ENCODE peak calls at places on chromosomes 12 and 14, in four cellular contexts. One of them, this sample, is unnamed.

GRCh38 chr12:98973395-98973794 is 328.3 kb downstream of the APAF1 start:
- DNase-seq in GM23338: no peak
- DNase-seq in neural progenitor cell: no peak
- DNase-seq in astrocyte: peak; percentile 12
- DNase-seq in this sample: no peak

GRCh38 chr14:61512508-61512907 is 182.8 kb upstream of the HIF1A start:
- DNase-seq in GM23338: no peak
- DNase-seq in astrocyte: peak; percentile 89
- DNase-seq in neural progenitor cell: no peak
- DNase-seq in this sample: no peak

GRCh38 chr12:590206-590750 is 73.0 kb downstream of the NINJ2 start:
- DNase-seq in neural progenitor cell: no peak
- DNase-seq in GM23338: no peak
- DNase-seq in astrocyte: no peak
- DNase-seq in this sample: no peak

GRCh38 chr12:49279706-49280159 is 14.9 kb downstream of the TUBA1C start:
- DNase-seq in astrocyte: peak; percentile 54
- DNase-seq in neural progenitor cell: peak; percentile 45
- DNase-seq in GM23338: peak; percentile 66
- DNase-seq in this sample: no peak

GRCh38 chr12:103771466-103771865 is 69.6 kb downstream of the NT5DC3 start:
- DNase-seq in neural progenitor cell: peak; percentile 59
- DNase-seq in GM23338: peak; percentile 82
- DNase-seq in astrocyte: peak; percentile 6
- DNase-seq in this sample: peak; percentile 9

GRCh38 chr12:124549629-124550028 is 17.8 kb downstream of the NCOR2 start:
- DNase-seq in GM23338: no peak
- DNase-seq in neural progenitor cell: no peak
- DNase-seq in astrocyte: no peak
- DNase-seq in this sample: no peak

GRCh38 chr12:71399197-71399596 is 40.4 kb upstream of the LGR5 start:
- DNase-seq in GM23338: no peak
- DNase-seq in astrocyte: no peak
- DNase-seq in neural progenitor cell: no peak
- DNase-seq in this sample: no peak

GRCh38 chr14:63470877-63471565 is 72.2 kb downstream of the PPP2R5E start:
- DNase-seq in neural progenitor cell: no peak
- DNase-seq in astrocyte: peak; percentile 81
- DNase-seq in GM23338: no peak
- DNase-seq in this sample: no peak

GRCh38 chr14:105480807-105481801 is 5.6 kb upstream of the CRIP1 start:
- DNase-seq in GM23338: peak; percentile 91
- DNase-seq in neural progenitor cell: peak; percentile 92
- DNase-seq in astrocyte: peak; percentile 62
- DNase-seq in this sample: peak; percentile 82

GRCh38 chr12:50102648-50103309 is 1.0 kb upstream of the GPD1 start:
- DNase-seq in neural progenitor cell: no peak
- DNase-seq in GM23338: peak; percentile 30
- DNase-seq in astrocyte: no peak
- DNase-seq in this sample: no peak

GRCh38 chr14:60249321-60250251 is 565 bp downstream of the PPM1A start:
- DNase-seq in astrocyte: peak; percentile 34
- DNase-seq in GM23338: peak; percentile 87
- DNase-seq in neural progenitor cell: peak; percentile 95
- DNase-seq in this sample: peak; percentile 76

GRCh38 chr12:571795-572531 is 91.3 kb downstream of the NINJ2 start:
- DNase-seq in GM23338: no peak
- DNase-seq in astrocyte: no peak
- DNase-seq in neural progenitor cell: no peak
- DNase-seq in this sample: no peak

GRCh38 chr12:99200711-99201384 is 446.7 kb upstream of the GARIN6 start:
- DNase-seq in astrocyte: peak; percentile 6
- DNase-seq in neural progenitor cell: no peak
- DNase-seq in GM23338: no peak
- DNase-seq in this sample: no peak

GRCh38 chr14:33455998-33456397 is 494.9 kb downstream of the EGLN3 start:
- DNase-seq in neural progenitor cell: no peak
- DNase-seq in GM23338: no peak
- DNase-seq in astrocyte: no peak
- DNase-seq in this sample: no peak

GRCh38 chr14:68460541-68460940 is 332.3 kb downstream of the ZFP36L1 start:
- DNase-seq in GM23338: no peak
- DNase-seq in astrocyte: no peak
- DNase-seq in neural progenitor cell: no peak
- DNase-seq in this sample: no peak

GRCh38 chr12:130468186-130468585 is 130.5 kb downstream of the PIWIL1 start:
- DNase-seq in neural progenitor cell: no peak
- DNase-seq in astrocyte: no peak
- DNase-seq in GM23338: no peak
- DNase-seq in this sample: no peak

GRCh38 chr12:92654929-92655328 is 47.9 kb upstream of the PLEKHG7 start:
- DNase-seq in astrocyte: peak; percentile 27
- DNase-seq in neural progenitor cell: no peak
- DNase-seq in GM23338: no peak
- DNase-seq in this sample: no peak

GRCh38 chr12:49098035-49098451 is 3.4 kb upstream of the DHH start:
- DNase-seq in GM23338: peak; percentile 87
- DNase-seq in neural progenitor cell: peak; percentile 78
- DNase-seq in astrocyte: no peak
- DNase-seq in this sample: peak; percentile 72

GRCh38 chr12:26746315-26746714 is 86.7 kb downstream of the ITPR2 start:
- DNase-seq in neural progenitor cell: no peak
- DNase-seq in astrocyte: peak; percentile 91
- DNase-seq in GM23338: no peak
- DNase-seq in this sample: no peak

GRCh38 chr12:54298904-54299303 is 1.9 kb downstream of the NFE2 start:
- DNase-seq in neural progenitor cell: no peak
- DNase-seq in GM23338: no peak
- DNase-seq in astrocyte: no peak
- DNase-seq in this sample: no peak

GRCh38 chr12:108468149-108468968 is 46.7 kb upstream of the FICD start:
- DNase-seq in astrocyte: peak; percentile 10
- DNase-seq in neural progenitor cell: peak; percentile 81
- DNase-seq in GM23338: peak; percentile 84
- DNase-seq in this sample: peak; percentile 35

GRCh38 chr12:33813536-33813935 is 208.8 kb upstream of the ALG10 start:
- DNase-seq in astrocyte: no peak
- DNase-seq in neural progenitor cell: no peak
- DNase-seq in GM23338: no peak
- DNase-seq in this sample: no peak

GRCh38 chr12:27284751-27285150 is 40.7 kb downstream of the STK38L start:
- DNase-seq in GM23338: no peak
- DNase-seq in astrocyte: peak; percentile 92
- DNase-seq in neural progenitor cell: no peak
- DNase-seq in this sample: no peak

GRCh38 chr14:101232340-101233015 is 328.8 kb upstream of the DIO3 start:
- DNase-seq in GM23338: no peak
- DNase-seq in neural progenitor cell: no peak
- DNase-seq in astrocyte: peak; percentile 23
- DNase-seq in this sample: no peak

GRCh38 chr14:105192866-105193731 is 12.0 kb upstream of the NUDT14 start:
- DNase-seq in GM23338: no peak
- DNase-seq in astrocyte: peak; percentile 28
- DNase-seq in neural progenitor cell: no peak
- DNase-seq in this sample: no peak

GRCh38 chr12:26034371-26035142 is 76.1 kb downstream of the RASSF8 start:
- DNase-seq in neural progenitor cell: no peak
- DNase-seq in GM23338: no peak
- DNase-seq in astrocyte: peak; percentile 93
- DNase-seq in this sample: no peak

GRCh38 chr12:120316798-120317257 is 10.8 kb downstream of the PLA2G1B start:
- DNase-seq in GM23338: no peak
- DNase-seq in astrocyte: peak; percentile 9
- DNase-seq in neural progenitor cell: no peak
- DNase-seq in this sample: no peak

GRCh38 chr12:120317258-120318105 is 10.1 kb downstream of the PLA2G1B start:
- DNase-seq in neural progenitor cell: peak; percentile 100
- DNase-seq in astrocyte: peak; percentile 97
- DNase-seq in GM23338: peak; percentile 100
- DNase-seq in this sample: peak; percentile 100

DNA sequence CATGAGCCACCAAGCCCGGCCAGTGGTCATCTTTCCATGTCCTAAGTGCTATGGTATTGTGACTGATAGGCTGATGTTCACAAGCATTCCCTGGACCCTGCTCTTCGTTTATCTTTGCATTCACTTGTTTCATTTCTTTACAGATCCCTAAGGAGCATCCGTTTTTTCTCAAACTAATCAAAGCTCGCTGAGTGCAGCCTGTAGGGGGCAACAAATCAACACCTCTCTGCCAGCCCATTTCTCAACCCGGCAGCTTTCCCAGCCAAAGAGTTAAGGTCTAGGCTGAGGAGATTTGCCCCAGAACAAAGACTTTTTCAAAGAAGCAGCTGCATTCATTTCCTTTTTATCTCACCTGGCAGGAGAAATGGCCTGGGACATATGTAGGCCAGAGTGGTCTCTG is 12.1 kb downstream of the SIRT4 start:
- DNase-seq in GM23338: peak; percentile 90
- DNase-seq in astrocyte: no peak
- DNase-seq in neural progenitor cell: peak; percentile 36
- DNase-seq in this sample: no peak
- TF ChIP-seq CTCF in GM23338: peak; percentile 68
- TF ChIP-seq CTCF in astrocyte: peak; percentile 23
- TF ChIP-seq CTCF in neural progenitor cell: peak; percentile 45
- TF ChIP-seq CTCF in this sample: peak; percentile 49

DNA sequence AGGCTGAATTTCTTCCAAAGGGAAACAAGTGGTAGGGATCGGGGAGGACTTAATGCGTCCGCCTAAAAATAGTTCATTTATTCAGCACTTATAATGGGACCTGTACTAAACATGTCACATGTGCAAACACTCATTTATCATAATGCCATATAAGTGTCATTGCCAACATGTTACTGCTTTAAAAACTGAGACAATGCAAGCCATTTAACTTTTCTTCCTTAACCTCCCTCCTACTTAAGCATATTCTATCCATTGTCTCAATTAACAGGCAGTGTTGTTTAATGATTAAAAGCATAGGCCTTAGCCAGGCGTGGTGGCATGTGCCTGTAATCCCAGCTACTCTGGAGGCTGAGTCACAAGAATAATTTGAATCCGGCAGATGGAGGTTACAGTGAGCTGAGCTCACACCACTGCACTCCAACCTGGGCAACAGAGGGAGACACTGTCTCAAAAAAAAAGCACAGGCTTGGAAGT is 13.5 kb upstream of the SCFD1 start:
- DNase-seq in astrocyte: peak; percentile 48
- DNase-seq in GM23338: no peak
- DNase-seq in neural progenitor cell: no peak
- DNase-seq in this sample: no peak
- H3K36me3 ChIP-seq in astrocyte: peaks cover 15% of the 10 kb centered on the region
- H3K36me3 ChIP-seq in GM23338: peaks cover 35% of the 10 kb centered on the region
- H3K36me3 ChIP-seq in neural progenitor cell: peaks cover 31% of the 10 kb centered on the region
- H3K36me3 ChIP-seq in this sample: peaks cover 72% of the 10 kb centered on the region

GRCh38 chr14:103696027-103696402 is 19.2 kb downstream of the XRCC3 start:
- DNase-seq in GM23338: no peak
- DNase-seq in astrocyte: no peak
- DNase-seq in neural progenitor cell: no peak
- DNase-seq in this sample: no peak

GRCh38 chr14:103697196-103697595 is 18.1 kb downstream of the XRCC3 start:
- DNase-seq in neural progenitor cell: no peak
- DNase-seq in GM23338: no peak
- DNase-seq in astrocyte: no peak
- DNase-seq in this sample: no peak

GRCh38 chr14:103697601-103698379 is 17.5 kb downstream of the XRCC3 start:
- DNase-seq in neural progenitor cell: no peak
- DNase-seq in GM23338: no peak
- DNase-seq in astrocyte: no peak
- DNase-seq in this sample: no peak

GRCh38 chr14:103695331-103696026 is 19.8 kb downstream of the XRCC3 start:
- DNase-seq in neural progenitor cell: no peak
- DNase-seq in astrocyte: no peak
- DNase-seq in GM23338: no peak
- DNase-seq in this sample: no peak

GRCh38 chr14:103696466-103697071 is 18.7 kb downstream of the XRCC3 start:
- DNase-seq in GM23338: no peak
- DNase-seq in neural progenitor cell: no peak
- DNase-seq in astrocyte: peak; percentile 21
- DNase-seq in this sample: no peak
- H4K20me1 ChIP-seq in GM23338: peaks cover 18% of the 10 kb centered on the region
- H4K20me1 ChIP-seq in neural progenitor cell: peaks cover 50% of the 10 kb centered on the region
- H4K20me1 ChIP-seq in astrocyte: peaks cover 83% of the 10 kb centered on the region
- H4K20me1 ChIP-seq in this sample: peaks cover 67% of the 10 kb centered on the region

GRCh38 chr14:73741876-73742519 is 27.8 kb upstream of the PNMA1 start:
- DNase-seq in astrocyte: no peak
- DNase-seq in neural progenitor cell: no peak
- DNase-seq in GM23338: no peak
- DNase-seq in this sample: peak; percentile 79
- TF ChIP-seq CTCF in astrocyte: no peak
- TF ChIP-seq CTCF in neural progenitor cell: no peak
- TF ChIP-seq CTCF in GM23338: peak; percentile 22
- TF ChIP-seq CTCF in this sample: peak; percentile 20

DNA sequence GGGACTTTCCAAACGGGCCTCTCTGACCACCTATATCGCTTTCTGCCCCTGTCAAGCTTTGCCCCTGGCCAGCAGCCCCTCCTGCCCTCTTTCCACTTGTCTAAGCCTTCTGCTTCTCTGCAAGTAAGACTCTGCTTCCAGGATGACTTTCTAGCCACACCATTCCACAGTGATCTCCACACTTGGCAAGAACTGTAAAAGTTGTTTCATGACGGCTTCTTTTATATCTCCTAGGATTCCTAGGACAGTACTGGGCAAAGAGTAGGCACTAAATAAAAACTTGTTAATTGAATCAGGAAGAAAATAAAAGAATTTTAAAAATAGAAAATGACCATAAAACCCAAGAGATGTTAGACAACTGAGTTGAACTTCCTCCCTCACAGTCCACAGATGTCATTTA is 1.8 kb upstream of the PTPN21 start:
- DNase-seq in astrocyte: peak; percentile 54
- DNase-seq in neural progenitor cell: no peak
- DNase-seq in GM23338: no peak
- DNase-seq in this sample: no peak
- H3K36me3 ChIP-seq in astrocyte: no peaks in the 10 kb centered on the region
- H3K36me3 ChIP-seq in neural progenitor cell: no peaks in the 10 kb centered on the region
- H3K36me3 ChIP-seq in GM23338: no peaks in the 10 kb centered on the region
- H3K36me3 ChIP-seq in this sample: no peaks in the 10 kb centered on the region

DNA sequence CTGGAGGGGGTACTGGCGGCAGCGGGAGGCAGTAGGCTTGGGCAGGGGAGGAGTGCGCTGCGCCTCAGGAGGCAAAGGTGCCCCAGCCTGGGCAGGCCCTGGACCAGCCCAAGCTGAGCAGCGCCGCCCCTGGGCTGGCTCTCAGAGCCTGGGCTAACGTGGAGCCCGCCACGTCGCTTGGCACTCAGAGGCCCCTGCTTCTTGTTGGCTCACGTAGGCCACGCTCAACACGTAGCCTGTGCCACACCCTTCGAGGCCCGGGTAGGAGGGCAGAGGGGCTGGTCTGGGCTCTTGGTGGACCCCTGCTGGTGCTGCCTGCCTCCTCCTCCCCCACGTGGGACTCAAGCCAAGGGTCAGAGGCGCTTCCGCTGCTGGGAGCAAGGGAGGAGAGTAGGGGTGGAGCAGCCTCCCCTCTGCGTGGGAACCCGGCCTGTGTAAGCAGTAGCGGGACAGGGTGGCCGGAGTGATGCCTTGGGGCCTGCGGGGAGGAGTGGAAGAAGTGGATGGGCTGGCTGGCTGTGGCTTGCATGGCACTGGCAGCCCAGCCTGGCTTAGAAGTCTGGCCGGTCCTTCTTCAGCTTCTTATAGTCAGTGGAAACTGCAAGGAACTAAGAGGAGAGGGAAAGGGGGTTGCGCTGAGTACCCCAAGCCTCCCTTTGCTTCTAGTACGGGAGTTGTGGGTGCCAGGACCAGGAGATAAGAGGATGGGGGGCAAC is 5.7 kb downstream of the SHMT2 start:
- DNase-seq in GM23338: peak; percentile 78
- DNase-seq in astrocyte: no peak
- DNase-seq in neural progenitor cell: peak; percentile 50
- DNase-seq in this sample: no peak
- H4K20me1 ChIP-seq in GM23338: peaks cover 34% of the 10 kb centered on the region
- H4K20me1 ChIP-seq in astrocyte: peaks cover 67% of the 10 kb centered on the region
- H4K20me1 ChIP-seq in neural progenitor cell: peaks cover 46% of the 10 kb centered on the region
- H4K20me1 ChIP-seq in this sample: peaks cover 55% of the 10 kb centered on the region

This sample was measured in DND-41.